ENCODE peak calls at places on chromosomes 3 and 15, in four cellular contexts. C, I, Y and S are unnamed samples.

GRCh38 chr15:54719325-54719724 is 477.4 kb downstream of the RSL24D1 start:
- DNase-seq in I (no peak), Y (no peak), C (no peak), S (no peak)

GRCh38 chr15:29914441-29915053 is 92.3 kb upstream of the TJP1 start:
- DNase-seq in Y (no peak), C (no peak), I (no peak), S (no peak)

GRCh38 chr3:127639173-127640030 is 10.4 kb downstream of the PODXL2 start:
- DNase-seq in I (peak; percentile 55), Y (no peak), C (no peak), S (no peak)

GRCh38 chr3:65642903-65643302 is 395.8 kb downstream of the MAGI1 start:
- DNase-seq in Y (no peak), I (no peak), C (no peak), S (no peak)

GRCh38 chr15:72136170-72137051 is 18.2 kb downstream of the SENP8 start:
- DNase-seq in I (no peak), C (no peak), Y (no peak), S (no peak)

GRCh38 chr3:43632269-43632733 is 10.5 kb upstream of the ANO10 start:
- DNase-seq in I (peak; percentile 60), C (no peak), Y (no peak), S (no peak)

GRCh38 chr3:137148406-137148805 is 190.6 kb downstream of the IL20RB start:
- DNase-seq in C (no peak), I (no peak), Y (no peak), S (no peak)

GRCh38 chr3:192802957-192803899 is 75.9 kb upstream of the FGF12 start:
- DNase-seq in Y (no peak), C (no peak), I (peak; percentile 20), S (no peak)

GRCh38 chr3:129343643-129344360 is 65.1 kb downstream of the HMCES start:
- DNase-seq in Y (no peak), C (no peak), I (peak; percentile 14), S (no peak)

GRCh38 chr3:88003115-88003755 is 55.6 kb downstream of the CGGBP1 start:
- DNase-seq in C (no peak), I (peak; percentile 44), Y (no peak), S (no peak)

GRCh38 chr15:35753486-35753885 is 207.5 kb upstream of the DPH6 start:
- DNase-seq in I (no peak), Y (no peak), C (no peak), S (no peak)

GRCh38 chr15:101193063-101193712 is 58.7 kb downstream of the CHSY1 start:
- DNase-seq in Y (no peak), C (no peak), I (no peak), S (no peak)

GRCh38 chr3:66490984-66491383 is 9.8 kb downstream of the LRIG1 start:
- DNase-seq in C (no peak), Y (no peak), I (no peak), S (no peak)

GRCh38 chr3:157535667-157536066 is 32.5 kb upstream of the VEPH1 start:
- DNase-seq in I (no peak), Y (no peak), C (no peak), S (no peak)

DNA sequence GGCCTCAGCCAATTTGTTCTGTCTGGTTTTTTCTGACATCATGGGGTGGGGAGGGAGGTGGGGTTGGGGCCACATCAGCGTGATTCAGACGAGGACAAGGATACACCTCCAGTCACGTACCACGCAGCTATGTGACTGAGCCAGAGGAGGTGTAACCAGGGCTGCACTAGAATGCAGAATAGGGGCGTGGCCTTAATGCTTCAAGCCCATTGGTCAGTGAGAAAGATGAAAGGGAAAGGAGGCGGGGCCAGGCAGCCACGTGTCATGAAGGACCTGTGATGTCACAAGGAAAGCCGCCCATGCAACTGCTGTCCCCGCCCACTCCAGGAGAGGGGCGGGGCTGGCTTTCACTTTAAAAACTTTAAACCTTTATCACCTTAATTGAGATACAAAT is at the start of gene GOLGA6L2:
- DNase-seq in Y (no peak), C (no peak), I (no peak), S (no peak)
- TF ChIP-seq CTCF in Y (no peak), C (no peak), I (no peak), S (no peak)

GRCh38 chr3:31531465-31531991 is 1.2 kb upstream of the STT3B start:
- DNase-seq in I (peak; percentile 4), Y (no peak), C (no peak), S (no peak)
- TF ChIP-seq CTCF in I (peak; percentile 53), Y (no peak), C (no peak), S (no peak)

GRCh38 chr3:149541091-149541491 is 66.6 kb downstream of the TM4SF4 start:
- DNase-seq in I (peak; percentile 29), Y (no peak), C (no peak), S (no peak)
- TF ChIP-seq CTCF in I (peak; percentile 53), Y (no peak), C (no peak), S (no peak)

DNA sequence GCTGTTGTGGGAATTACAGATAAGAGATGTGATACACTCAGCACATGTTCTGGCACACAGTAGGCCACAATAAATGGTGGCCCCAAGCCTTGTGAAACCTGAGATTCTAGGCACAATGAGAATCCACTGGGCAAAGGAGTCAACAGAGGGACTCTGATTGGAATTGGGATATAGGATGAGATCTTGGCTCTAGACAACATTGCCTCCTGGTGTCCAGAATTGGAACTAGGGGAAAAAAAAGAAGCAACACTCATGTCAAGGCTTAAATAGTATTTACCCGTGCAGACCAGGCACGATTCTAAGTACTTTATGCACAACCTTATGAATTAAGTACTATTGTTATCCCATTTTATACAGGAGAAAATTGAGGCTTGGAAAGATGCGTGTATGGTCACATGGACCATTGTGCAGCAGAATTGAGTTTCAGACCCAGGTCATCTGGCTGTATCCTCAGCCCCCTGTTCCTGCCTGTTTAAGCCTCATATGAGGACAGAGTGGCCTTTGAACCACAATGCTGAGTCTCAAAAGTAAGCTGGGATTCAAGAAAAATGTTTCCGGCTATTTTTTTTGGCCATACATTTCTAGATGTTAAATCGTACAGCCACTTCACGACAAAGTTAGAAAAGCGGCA is 124.8 kb downstream of the SV2B start:
- DNase-seq in C (no peak), Y (no peak), I (peak; percentile 16), S (no peak)
- TF ChIP-seq CTCF in C (no peak), Y (peak; percentile 57), I (peak; percentile 59), S (peak; percentile 66)

GRCh38 chr15:68672781-68673205 is 94.0 kb downstream of the CORO2B start:
- DNase-seq in I (no peak), Y (no peak), C (no peak), S (peak; percentile 28)
- TF ChIP-seq CTCF in I (peak; percentile 60), Y (peak; percentile 12), C (no peak), S (no peak)

GRCh38 chr3:132723024-132723462 is 834 bp upstream of the NPHP3 start:
- DNase-seq in I (no peak), Y (no peak), C (no peak), S (no peak)
- TF ChIP-seq CTCF in I (no peak), Y (no peak), C (no peak), S (no peak)

GRCh38 chr3:190424478-190425439 is 24.9 kb downstream of the TMEM207 start:
- DNase-seq in I (peak; percentile 32), C (no peak), Y (no peak), S (no peak)
- TF ChIP-seq CTCF in I (peak; percentile 65), C (peak; percentile 57), Y (peak; percentile 54), S (peak; percentile 67)

DNA sequence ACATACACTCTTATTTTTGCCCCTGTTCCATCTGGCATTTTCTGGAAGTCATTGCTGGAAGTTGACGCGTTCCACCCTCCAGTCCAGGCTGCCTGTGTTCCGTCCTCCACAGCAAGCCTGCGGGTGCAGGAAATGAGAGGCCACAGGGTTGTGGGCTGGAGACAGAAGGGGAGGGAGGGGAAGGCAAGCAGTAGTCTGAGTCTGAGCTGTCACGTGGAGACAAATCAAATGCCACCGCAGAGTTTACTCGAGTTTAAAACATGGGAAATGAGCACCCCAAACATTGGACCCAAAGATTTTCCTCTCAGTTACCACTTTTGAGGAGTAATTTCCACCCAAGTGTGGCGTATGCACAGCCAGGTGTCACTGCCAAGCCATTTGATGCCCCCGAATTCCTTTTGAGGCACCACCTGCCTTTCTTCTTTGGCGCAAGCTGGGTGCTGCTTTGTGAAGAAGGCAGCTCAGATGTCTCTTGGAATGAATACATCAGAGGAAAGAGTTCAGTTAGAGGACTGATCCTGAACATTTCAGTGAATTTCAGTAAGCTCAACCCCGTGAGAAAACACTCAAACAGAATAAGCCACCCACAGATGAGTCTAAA is 204.0 kb downstream of the UACA start:
- DNase-seq in Y (no peak), C (no peak), I (peak; percentile 21), S (no peak)
- TF ChIP-seq CTCF in Y (no peak), C (no peak), I (no peak), S (no peak)